ENCODE peak calls at places on chromosomes 1 and 21, in six cellular contexts. One of them, this sample, is unnamed.

GRCh38 chr1:83058327-83058726 is 940.6 kb downstream of the TTLL7 start:
- DNase-seq in HEK293T: no peak
- DNase-seq in IMR-90: no peak
- DNase-seq in GM12878: no peak
- DNase-seq in HepG2: no peak
- DNase-seq in K562: no peak
- DNase-seq in this sample: no peak

GRCh38 chr1:66550243-66550642 is 16.3 kb downstream of the SGIP1 start:
- DNase-seq in HEK293T: no peak
- DNase-seq in IMR-90: no peak
- DNase-seq in GM12878: no peak
- DNase-seq in HepG2: no peak
- DNase-seq in K562: no peak
- DNase-seq in this sample: no peak

GRCh38 chr1:40185951-40186864 is 25.0 kb downstream of the RLF start:
- DNase-seq in HEK293T: no peak
- DNase-seq in IMR-90: peak
- DNase-seq in GM12878: peak
- DNase-seq in HepG2: no peak
- DNase-seq in K562: no peak
- DNase-seq in this sample: no peak

GRCh38 chr1:172241540-172241939 is 178.9 kb upstream of the C1orf105 start:
- DNase-seq in HEK293T: no peak
- DNase-seq in IMR-90: no peak
- DNase-seq in GM12878: no peak
- DNase-seq in HepG2: no peak
- DNase-seq in K562: no peak
- DNase-seq in this sample: no peak

GRCh38 chr1:192639607-192640368 is 3.8 kb downstream of the RGS13 start:
- DNase-seq in HEK293T: no peak
- DNase-seq in IMR-90: peak
- DNase-seq in GM12878: peak
- DNase-seq in HepG2: no peak
- DNase-seq in K562: no peak
- DNase-seq in this sample: peak

GRCh38 chr21:35323947-35324346 is 274.8 kb upstream of the RUNX1 start:
- DNase-seq in HEK293T: no peak
- DNase-seq in IMR-90: no peak
- DNase-seq in GM12878: no peak
- DNase-seq in HepG2: no peak
- DNase-seq in K562: no peak
- DNase-seq in this sample: no peak

GRCh38 chr1:112711041-112711440 is 4.1 kb downstream of the PPM1J start:
- DNase-seq in HEK293T: no peak
- DNase-seq in IMR-90: no peak
- DNase-seq in GM12878: no peak
- DNase-seq in HepG2: no peak
- DNase-seq in K562: no peak
- DNase-seq in this sample: no peak

GRCh38 chr21:33430858-33431257 is 27.6 kb downstream of the IFNGR2 start:
- DNase-seq in HEK293T: no peak
- DNase-seq in IMR-90: no peak
- DNase-seq in GM12878: no peak
- DNase-seq in HepG2: no peak
- DNase-seq in K562: no peak
- DNase-seq in this sample: no peak

GRCh38 chr21:43938751-43939442 is 73.2 kb upstream of the TRAPPC10 start:
- DNase-seq in HEK293T: peak
- DNase-seq in IMR-90: peak
- DNase-seq in GM12878: peak
- DNase-seq in HepG2: peak
- DNase-seq in K562: peak
- DNase-seq in this sample: peak

GRCh38 chr1:36236302-36236701 is 12.1 kb downstream of the THRAP3 start:
- DNase-seq in HEK293T: no peak
- DNase-seq in IMR-90: no peak
- DNase-seq in GM12878: no peak
- DNase-seq in HepG2: no peak
- DNase-seq in K562: no peak
- DNase-seq in this sample: no peak

GRCh38 chr1:36238433-36238832 is 14.2 kb downstream of the THRAP3 start:
- DNase-seq in HEK293T: no peak
- DNase-seq in IMR-90: peak
- DNase-seq in GM12878: no peak
- DNase-seq in HepG2: no peak
- DNase-seq in K562: no peak
- DNase-seq in this sample: no peak

DNA sequence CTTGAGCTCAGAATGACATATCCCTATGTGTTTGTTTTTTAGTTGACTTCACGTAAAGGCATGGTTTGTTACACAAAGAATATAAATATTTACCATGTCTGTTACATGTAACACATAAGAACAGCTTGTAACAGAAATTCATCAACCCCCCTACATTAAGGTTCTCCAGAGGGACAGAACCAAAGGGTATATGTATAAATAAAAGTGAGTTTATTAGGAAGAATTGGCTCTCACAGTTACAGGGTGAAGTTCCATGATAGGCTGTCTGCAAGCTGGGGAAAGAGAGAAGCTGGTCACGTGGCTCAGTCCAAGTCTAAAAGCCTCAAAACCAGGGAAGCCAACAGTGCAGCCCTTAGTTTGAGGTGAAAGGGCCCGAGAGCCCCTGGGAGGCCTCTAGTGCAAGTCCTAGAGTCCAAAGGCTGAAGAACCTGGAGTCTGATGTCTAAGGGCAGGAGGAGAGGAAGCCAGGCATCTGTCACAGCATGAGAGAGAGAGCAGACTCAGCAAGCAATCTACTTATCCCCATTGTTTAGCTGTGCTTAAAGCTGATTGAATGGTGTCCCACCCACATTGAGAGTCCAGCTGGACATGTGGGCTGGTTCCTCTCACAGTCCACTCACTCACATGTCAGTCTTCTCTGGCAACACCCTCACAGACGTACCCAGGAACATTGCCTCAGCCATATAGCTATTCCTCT is 15.8 kb downstream of the THRAP3 start:
- DNase-seq in HEK293T: no peak
- DNase-seq in IMR-90: peak
- DNase-seq in GM12878: no peak
- DNase-seq in HepG2: peak
- DNase-seq in K562: no peak
- DNase-seq in this sample: no peak
- TF ChIP-seq BHLHE40 in HEK293T: no peak
- TF ChIP-seq BHLHE40 in IMR-90: no peak
- TF ChIP-seq BHLHE40 in GM12878: no peak
- TF ChIP-seq BHLHE40 in HepG2: peak
- TF ChIP-seq BHLHE40 in K562: no peak
- TF ChIP-seq BHLHE40 in this sample: no peak

DNA sequence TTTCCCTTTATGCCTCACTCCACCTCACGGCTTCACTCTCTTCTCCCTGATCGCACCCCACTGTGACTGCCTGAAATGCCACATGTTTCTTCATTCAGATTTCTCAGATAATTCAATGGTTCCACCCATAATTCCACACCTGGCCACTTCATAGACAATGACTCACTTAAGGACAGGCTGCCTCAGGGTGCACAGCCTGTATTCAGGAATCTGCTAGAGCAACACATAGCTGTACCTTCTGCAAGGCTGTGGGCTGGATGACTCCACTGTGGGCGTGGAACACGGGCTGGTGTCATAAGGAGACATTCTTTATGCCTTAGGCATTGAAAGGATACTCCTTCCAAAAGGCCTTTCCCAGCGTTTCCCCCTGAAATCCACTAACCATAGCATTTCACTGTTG is 36.1 kb downstream of the L1TD1 start:
- DNase-seq in HEK293T: no peak
- DNase-seq in IMR-90: peak
- DNase-seq in GM12878: no peak
- DNase-seq in HepG2: no peak
- DNase-seq in K562: no peak
- DNase-seq in this sample: peak
- TF ChIP-seq BHLHE40 in HEK293T: no peak
- TF ChIP-seq BHLHE40 in IMR-90: no peak
- TF ChIP-seq BHLHE40 in GM12878: no peak
- TF ChIP-seq BHLHE40 in HepG2: no peak
- TF ChIP-seq BHLHE40 in K562: no peak
- TF ChIP-seq BHLHE40 in this sample: no peak

DNA sequence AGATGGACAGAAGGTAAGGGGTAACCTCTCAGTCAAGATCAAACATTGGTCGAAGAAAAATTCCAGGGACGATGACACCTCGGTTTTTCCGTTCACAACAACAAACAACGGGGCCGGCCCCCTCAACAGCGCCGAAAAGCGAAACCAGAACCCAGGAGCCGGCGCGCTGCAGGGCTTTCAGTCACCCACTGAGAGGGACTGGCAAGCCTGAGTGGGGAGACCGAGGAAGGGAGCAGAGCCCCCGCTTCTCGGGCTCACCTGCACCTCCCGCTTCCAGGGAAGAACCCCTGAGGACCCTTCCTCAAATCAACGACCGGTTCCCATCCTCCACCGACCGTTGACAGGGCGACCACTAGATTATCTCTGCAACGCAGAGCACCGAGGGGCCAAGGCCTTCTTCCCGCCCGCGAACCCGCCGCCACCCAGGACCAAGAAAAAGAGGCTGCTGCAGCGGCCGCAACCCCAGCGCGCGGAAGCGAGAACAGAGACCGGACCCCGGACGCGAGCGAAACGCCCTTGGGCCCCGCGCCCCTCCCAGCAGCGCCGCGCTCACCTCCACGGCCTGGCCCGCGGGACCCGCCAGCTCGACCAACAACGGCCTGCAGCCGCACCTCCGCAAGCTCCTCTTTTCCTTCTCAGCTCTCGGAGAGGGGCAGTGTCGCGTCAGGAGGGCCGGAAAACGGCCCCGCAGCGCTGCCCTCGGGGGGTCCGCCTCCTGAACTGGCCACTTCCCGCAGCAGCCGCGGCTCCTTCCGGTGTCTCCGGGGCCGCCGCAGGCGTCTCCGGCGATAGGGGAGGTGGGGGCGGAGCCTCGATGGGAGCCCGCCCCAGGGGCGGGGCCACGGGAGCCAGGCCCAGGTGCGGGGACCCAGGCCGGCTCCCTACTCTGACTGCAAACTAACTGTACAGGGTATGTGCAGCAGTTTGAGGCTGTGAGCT is at the start of gene USP33:
- DNase-seq in HEK293T: peak
- DNase-seq in IMR-90: peak
- DNase-seq in GM12878: no peak
- DNase-seq in HepG2: peak
- DNase-seq in K562: peak
- DNase-seq in this sample: peak
- TF ChIP-seq BHLHE40 in HEK293T: no peak
- TF ChIP-seq BHLHE40 in IMR-90: no peak
- TF ChIP-seq BHLHE40 in GM12878: no peak
- TF ChIP-seq BHLHE40 in HepG2: peak
- TF ChIP-seq BHLHE40 in K562: no peak
- TF ChIP-seq BHLHE40 in this sample: no peak

GRCh38 chr1:108016451-108016920 is 51.5 kb upstream of the VAV3 start:
- DNase-seq in HEK293T: no peak
- DNase-seq in IMR-90: no peak
- DNase-seq in GM12878: no peak
- DNase-seq in HepG2: no peak
- DNase-seq in K562: peak
- DNase-seq in this sample: no peak
- TF ChIP-seq BHLHE40 in HEK293T: no peak
- TF ChIP-seq BHLHE40 in IMR-90: no peak
- TF ChIP-seq BHLHE40 in GM12878: no peak
- TF ChIP-seq BHLHE40 in HepG2: no peak
- TF ChIP-seq BHLHE40 in K562: peak
- TF ChIP-seq BHLHE40 in this sample: no peak

GRCh38 chr1:24275510-24275909 is 43.6 kb upstream of the GRHL3 start:
- DNase-seq in HEK293T: no peak
- DNase-seq in IMR-90: peak
- DNase-seq in GM12878: no peak
- DNase-seq in HepG2: no peak
- DNase-seq in K562: no peak
- DNase-seq in this sample: no peak
- TF ChIP-seq BHLHE40 in HEK293T: no peak
- TF ChIP-seq BHLHE40 in IMR-90: no peak
- TF ChIP-seq BHLHE40 in GM12878: no peak
- TF ChIP-seq BHLHE40 in HepG2: no peak
- TF ChIP-seq BHLHE40 in K562: no peak
- TF ChIP-seq BHLHE40 in this sample: no peak

DNA sequence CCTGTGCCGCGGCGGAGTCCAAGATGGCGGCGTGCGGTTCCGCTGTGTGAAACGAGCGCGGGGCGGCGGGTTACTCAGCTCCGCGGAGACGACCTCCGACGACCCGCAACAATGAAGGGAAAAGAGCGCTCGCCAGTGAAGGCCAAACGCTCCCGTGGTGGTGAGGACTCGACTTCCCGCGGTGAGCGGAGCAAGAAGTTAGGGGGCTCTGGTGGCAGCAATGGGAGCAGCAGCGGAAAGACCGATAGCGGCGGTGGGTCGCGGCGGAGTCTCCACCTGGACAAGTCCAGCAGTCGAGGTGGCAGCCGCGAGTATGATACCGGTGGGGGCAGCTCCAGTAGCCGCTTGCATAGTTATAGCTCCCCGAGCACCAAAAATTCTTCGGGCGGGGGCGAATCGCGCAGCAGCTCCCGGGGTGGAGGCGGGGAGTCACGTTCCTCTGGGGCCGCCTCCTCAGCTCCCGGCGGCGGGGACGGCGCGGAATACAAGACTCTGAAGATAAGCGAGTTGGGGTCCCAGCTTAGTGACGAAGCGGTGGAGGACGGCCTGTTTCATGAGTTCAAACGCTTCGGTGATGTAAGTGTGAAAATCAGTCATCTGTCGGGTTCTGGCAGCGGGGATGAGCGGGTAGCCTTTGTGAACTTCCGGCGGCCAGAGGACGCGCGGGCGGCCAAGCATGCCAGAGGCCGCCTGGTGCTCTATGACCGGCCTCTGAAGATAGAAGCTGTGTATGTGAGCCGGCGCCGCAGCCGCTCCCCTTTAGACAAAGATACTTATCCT is 440 bp downstream of the RBM15 start:
- DNase-seq in HEK293T: no peak
- DNase-seq in IMR-90: peak
- DNase-seq in GM12878: no peak
- DNase-seq in HepG2: peak
- DNase-seq in K562: peak
- DNase-seq in this sample: peak
- TF ChIP-seq BHLHE40 in HEK293T: no peak
- TF ChIP-seq BHLHE40 in IMR-90: peak
- TF ChIP-seq BHLHE40 in GM12878: peak
- TF ChIP-seq BHLHE40 in HepG2: no peak
- TF ChIP-seq BHLHE40 in K562: peak
- TF ChIP-seq BHLHE40 in this sample: no peak

This sample was measured in A549.